ENCODE peak calls at places on chromosomes 7 and 10, in seven cellular contexts. N, L, O, D, H, V and W are unnamed samples.

GRCh38 chr10:48247680-48248079 is 26.8 kb downstream of the FRMPD2 start:
- DNase-seq in V (no peak), N (no peak), L (no peak), O (no peak), D (no peak), H (no peak), W (no peak)

GRCh38 chr7:29807179-29807841 is 1.0 kb downstream of the WIPF3 start:
- DNase-seq in V (no peak), H (no peak), D (peak; percentile 69), O (no peak), N (no peak), L (no peak), W (peak; percentile 81)

GRCh38 chr10:44569193-44570091 is 184.5 kb upstream of the CXCL12 start:
- DNase-seq in V (no peak), H (no peak), O (no peak), D (no peak), N (no peak), L (no peak), W (peak; percentile 83)

GRCh38 chr7:96349572-96349971 is 27.7 kb upstream of the SLC25A13 start:
- DNase-seq in V (no peak), O (no peak), H (no peak), L (no peak), N (no peak), D (no peak), W (no peak)

GRCh38 chr10:79928028-79928583 is 20.8 kb downstream of the SFTPD start:
- DNase-seq in V (no peak), N (no peak), O (no peak), H (no peak), D (no peak), L (no peak), W (no peak)

GRCh38 chr10:93075369-93076221 is 1.9 kb downstream of the CYP26A1 start:
- DNase-seq in V (no peak), D (no peak), N (no peak), H (no peak), O (peak; percentile 88), L (no peak), W (no peak)

GRCh38 chr7:16399916-16400895 is 21.1 kb downstream of the CRPPA start:
- DNase-seq in L (no peak), H (no peak), D (no peak), N (no peak), V (no peak), O (no peak), W (no peak)

GRCh38 chr10:77899080-77899477 is 27.5 kb downstream of the DLG5 start:
- DNase-seq in L (no peak), D (no peak), N (no peak), H (no peak), V (no peak), O (no peak), W (no peak)

GRCh38 chr10:107880185-107880584 is 715.7 kb upstream of the SORCS1 start:
- DNase-seq in N (no peak), V (no peak), D (no peak), O (no peak), L (no peak), H (no peak), W (no peak)

GRCh38 chr7:124532166-124532565 is 233.4 kb downstream of the GPR37 start:
- DNase-seq in N (no peak), O (no peak), L (no peak), H (no peak), D (no peak), V (no peak), W (no peak)

GRCh38 chr10:58651040-58651439 is 138.4 kb downstream of the BICC1 start:
- DNase-seq in N (no peak), D (peak; percentile 31), V (no peak), H (no peak), O (no peak), L (no peak), W (no peak)

GRCh38 chr7:122844191-122844988 is 41.9 kb downstream of the CADPS2 start:
- DNase-seq in L (no peak), V (no peak), O (no peak), D (no peak), N (no peak), H (no peak), W (no peak)

GRCh38 chr7:152477079-152477478 is 41.3 kb upstream of the KMT2C start:
- DNase-seq in H (no peak), N (no peak), L (no peak), O (no peak), D (no peak), V (no peak), W (no peak)

GRCh38 chr10:84693006-84693405 is 364.6 kb downstream of the CCSER2 start:
- DNase-seq in D (no peak), O (no peak), V (no peak), N (no peak), L (no peak), H (no peak), W (no peak)

GRCh38 chr7:44587843-44588711 is 6.0 kb upstream of the TMED4 start:
- DNase-seq in V (no peak), D (no peak), H (peak; percentile 70), N (peak; percentile 49), O (peak; percentile 74), L (no peak), W (no peak)

GRCh38 chr10:45353176-45353575 is 20.8 kb upstream of the ALOX5 start:
- DNase-seq in O (no peak), N (no peak), D (no peak), H (no peak), L (no peak), V (no peak), W (no peak)

GRCh38 chr10:4450981-4451501 is 375.0 kb upstream of the AKR1E2 start:
- DNase-seq in V (no peak), H (no peak), D (no peak), O (no peak), L (no peak), N (no peak), W (no peak)

GRCh38 chr7:151835636-151836035 is 41.3 kb downstream of the PRKAG2 start:
- DNase-seq in N (no peak), H (no peak), D (no peak), L (no peak), O (no peak), V (no peak), W (peak; percentile 59)

GRCh38 chr10:22651276-22651980 is 63.0 kb downstream of the PIP4K2A start:
- DNase-seq in V (no peak), O (no peak), N (no peak), D (no peak), L (no peak), H (no peak), W (no peak)

GRCh38 chr7:129848436-129848835 is 104.3 kb downstream of the UBE2H start:
- DNase-seq in H (no peak), O (no peak), V (no peak), D (no peak), L (no peak), N (no peak), W (no peak)

GRCh38 chr10:48468130-48468790 is 136.6 kb downstream of the ARHGAP22 start:
- DNase-seq in O (no peak), D (no peak), V (no peak), L (no peak), N (no peak), H (no peak), W (peak; percentile 37)

GRCh38 chr7:142925413-142925812 is 8.1 kb downstream of the TRPV5 start:
- DNase-seq in N (no peak), O (no peak), V (no peak), D (no peak), H (no peak), L (no peak), W (no peak)

GRCh38 chr7:155850001-155850436 is 37.8 kb upstream of the SHH start:
- DNase-seq in D (no peak), V (no peak), O (no peak), L (no peak), N (no peak), H (no peak), W (no peak)

GRCh38 chr10:125161570-125162139 is 1.3 kb upstream of the CTBP2 start:
- DNase-seq in L (no peak), O (no peak), D (peak; percentile 65), N (no peak), H (no peak), V (no peak), W (no peak)

GRCh38 chr7:45032421-45032820 is 32.4 kb downstream of the CCM2 start:
- DNase-seq in H (no peak), V (no peak), O (no peak), N (no peak), D (no peak), L (no peak), W (peak; percentile 11)

GRCh38 chr10:118710487-118710886 is 44.3 kb downstream of the CACUL1 start:
- DNase-seq in L (no peak), N (no peak), V (no peak), D (no peak), H (no peak), O (no peak), W (no peak)
- H3K27ac ChIP-seq in L (no peak overlapping the region), N (no peak overlapping the region), V (no peak overlapping the region), D (no peak overlapping the region), H (no peak overlapping the region), O (no peak overlapping the region), W (no peak overlapping the region)

DNA sequence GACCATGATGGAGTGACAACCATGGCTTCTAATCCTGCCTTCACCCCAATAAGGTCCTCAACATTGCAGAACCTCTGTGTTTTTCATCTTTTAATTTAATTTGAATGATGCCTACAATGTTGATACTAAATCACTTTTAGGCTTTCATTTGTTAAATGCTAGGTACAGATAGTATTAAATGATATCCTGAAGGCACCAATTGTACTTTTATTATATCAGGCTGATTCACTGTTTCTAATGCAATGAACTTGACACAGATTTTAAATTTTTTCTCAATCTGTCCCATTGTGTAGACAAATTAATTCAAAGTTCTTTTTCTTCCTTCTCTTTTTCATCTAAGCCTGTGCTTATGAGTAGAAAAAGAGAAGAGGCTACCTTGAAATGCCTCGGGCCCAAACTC is 5.2 kb downstream of the EPDR1 start:
- DNase-seq in N (no peak), H (no peak), O (no peak), V (no peak), D (no peak), L (no peak), W (no peak)
- H3K27ac ChIP-seq in N (no peak overlapping the region), H (no peak overlapping the region), O (no peak overlapping the region), V (no peak overlapping the region), D (no peak overlapping the region), L (no peak overlapping the region), W (no peak overlapping the region)

DNA sequence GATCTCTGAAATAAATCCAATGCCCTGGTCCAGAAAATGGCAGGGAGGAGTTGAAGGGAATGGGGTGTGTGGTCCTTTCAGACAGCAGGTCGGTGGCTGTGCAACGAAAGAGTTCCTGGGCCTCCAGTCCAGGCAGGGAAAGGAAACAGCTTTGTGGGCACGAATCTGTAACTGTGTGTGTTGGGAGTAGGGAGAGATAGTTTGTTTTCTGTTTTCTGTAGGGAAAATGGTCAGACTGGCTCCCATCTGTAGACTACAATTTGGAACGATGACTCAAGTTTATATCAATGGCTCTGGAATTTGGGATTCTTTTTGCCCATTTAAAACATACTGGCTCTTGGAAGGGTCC is 2.6 kb upstream of the HOXA9 start:
- DNase-seq in D (no peak), O (no peak), N (no peak), V (no peak), H (no peak), L (no peak), W (peak; percentile 22)
- H3K27ac ChIP-seq in D (no peak overlapping the region), O (no peak overlapping the region), N (no peak overlapping the region), V (no peak overlapping the region), H (no peak overlapping the region), L (no peak overlapping the region), W (peak overlapping the region; percentile 94)

DNA sequence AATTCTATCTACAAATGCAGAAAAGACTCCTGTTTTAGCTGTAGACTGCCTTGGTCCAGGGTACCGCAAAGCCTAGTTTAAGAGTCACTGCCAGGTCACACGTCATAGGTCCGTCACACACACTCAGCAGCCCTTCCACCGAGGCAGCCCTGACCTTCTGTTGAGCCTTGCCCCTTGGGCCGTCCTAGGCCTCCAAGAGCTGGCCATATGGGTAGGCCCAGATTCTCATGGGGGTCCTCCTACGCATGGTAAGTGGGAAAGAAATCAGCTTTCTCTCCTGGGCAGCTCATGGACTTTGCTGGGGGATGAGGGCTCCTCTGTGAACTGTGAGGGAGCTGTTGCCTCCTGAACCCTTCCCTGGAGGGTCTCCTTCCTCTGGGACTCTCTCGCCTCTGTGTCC is 19.8 kb upstream of the PIK3AP1 start:
- DNase-seq in H (no peak), D (no peak), L (no peak), O (no peak), V (no peak), N (no peak), W (no peak)
- H3K27ac ChIP-seq in H (no peak overlapping the region), D (no peak overlapping the region), L (no peak overlapping the region), O (no peak overlapping the region), V (peak overlapping the region; percentile 7), N (no peak overlapping the region), W (no peak overlapping the region)